ENCODE peak calls at places on chromosomes 1 and 21, in ten cellular contexts. One of them, this sample, is unnamed. For H3K4me1, the result is how much of the 10 kb centered on the place peaks cover.

GRCh38 chr1:182217967-182218366 is 156.5 kb upstream of the ZNF648 start:
- DNase-seq in ovary: no peak
- DNase-seq in suprapubic skin: no peak
- DNase-seq in K562: no peak
- DNase-seq in A549: no peak
- DNase-seq in stomach: no peak
- DNase-seq in SK-N-SH: no peak
- DNase-seq in tibial nerve: no peak
- DNase-seq in sigmoid colon: no peak
- DNase-seq in H1: no peak
- DNase-seq in this sample: no peak

GRCh38 chr1:248596615-248597014 is 885 bp downstream of the OR2T10 start:
- DNase-seq in ovary: no peak
- DNase-seq in suprapubic skin: no peak
- DNase-seq in K562: no peak
- DNase-seq in A549: peak
- DNase-seq in stomach: no peak
- DNase-seq in SK-N-SH: no peak
- DNase-seq in tibial nerve: no peak
- DNase-seq in sigmoid colon: no peak
- DNase-seq in H1: no peak
- DNase-seq in this sample: no peak

GRCh38 chr1:184801503-184801902 is 46.8 kb upstream of the EDEM3 start:
- DNase-seq in ovary: no peak
- DNase-seq in suprapubic skin: no peak
- DNase-seq in K562: no peak
- DNase-seq in A549: peak
- DNase-seq in stomach: peak
- DNase-seq in SK-N-SH: no peak
- DNase-seq in tibial nerve: peak
- DNase-seq in sigmoid colon: no peak
- DNase-seq in H1: no peak
- DNase-seq in this sample: no peak

GRCh38 chr1:43238991-43239469 is 30.8 kb upstream of the TMEM125 start:
- DNase-seq in ovary: no peak
- DNase-seq in suprapubic skin: no peak
- DNase-seq in K562: no peak
- DNase-seq in A549: no peak
- DNase-seq in stomach: no peak
- DNase-seq in SK-N-SH: no peak
- DNase-seq in tibial nerve: no peak
- DNase-seq in sigmoid colon: no peak
- DNase-seq in H1: no peak
- DNase-seq in this sample: no peak

GRCh38 chr21:41926068-41926806 is 27.6 kb downstream of the C2CD2 start:
- DNase-seq in ovary: no peak
- DNase-seq in suprapubic skin: no peak
- DNase-seq in K562: no peak
- DNase-seq in A549: no peak
- DNase-seq in stomach: peak
- DNase-seq in SK-N-SH: no peak
- DNase-seq in tibial nerve: no peak
- DNase-seq in sigmoid colon: peak
- DNase-seq in H1: no peak
- DNase-seq in this sample: no peak

GRCh38 chr1:63662846-63663245 is 69.6 kb downstream of the PGM1 start:
- DNase-seq in ovary: no peak
- DNase-seq in suprapubic skin: no peak
- DNase-seq in K562: no peak
- DNase-seq in A549: peak
- DNase-seq in stomach: no peak
- DNase-seq in SK-N-SH: no peak
- DNase-seq in tibial nerve: no peak
- DNase-seq in sigmoid colon: no peak
- DNase-seq in H1: no peak
- DNase-seq in this sample: no peak

GRCh38 chr1:233097546-233098254 is 147.3 kb downstream of the NTPCR start:
- DNase-seq in ovary: no peak
- DNase-seq in suprapubic skin: no peak
- DNase-seq in K562: no peak
- DNase-seq in A549: peak
- DNase-seq in stomach: no peak
- DNase-seq in SK-N-SH: no peak
- DNase-seq in tibial nerve: no peak
- DNase-seq in sigmoid colon: no peak
- DNase-seq in H1: no peak
- DNase-seq in this sample: no peak

GRCh38 chr1:30706528-30706927 is 16.9 kb downstream of the MATN1 start:
- DNase-seq in ovary: no peak
- DNase-seq in suprapubic skin: peak
- DNase-seq in K562: no peak
- DNase-seq in A549: no peak
- DNase-seq in stomach: peak
- DNase-seq in SK-N-SH: no peak
- DNase-seq in tibial nerve: no peak
- DNase-seq in sigmoid colon: peak
- DNase-seq in H1: no peak
- DNase-seq in this sample: no peak

GRCh38 chr1:90919190-90919719 is 102.6 kb downstream of the ZNF644 start:
- DNase-seq in ovary: no peak
- DNase-seq in suprapubic skin: no peak
- DNase-seq in K562: no peak
- DNase-seq in A549: no peak
- DNase-seq in stomach: no peak
- DNase-seq in SK-N-SH: no peak
- DNase-seq in tibial nerve: no peak
- DNase-seq in sigmoid colon: no peak
- DNase-seq in H1: no peak
- DNase-seq in this sample: no peak

GRCh38 chr1:65458730-65459396 is 38.4 kb downstream of the LEPR start:
- DNase-seq in ovary: no peak
- DNase-seq in suprapubic skin: no peak
- DNase-seq in K562: no peak
- DNase-seq in A549: no peak
- DNase-seq in stomach: no peak
- DNase-seq in SK-N-SH: no peak
- DNase-seq in tibial nerve: no peak
- DNase-seq in sigmoid colon: no peak
- DNase-seq in H1: no peak
- DNase-seq in this sample: no peak

GRCh38 chr1:167631987-167632680 is 2.1 kb downstream of the RCSD1 start:
- DNase-seq in ovary: no peak
- DNase-seq in suprapubic skin: no peak
- DNase-seq in K562: no peak
- DNase-seq in A549: no peak
- DNase-seq in stomach: no peak
- DNase-seq in SK-N-SH: no peak
- DNase-seq in tibial nerve: no peak
- DNase-seq in sigmoid colon: no peak
- DNase-seq in H1: no peak
- DNase-seq in this sample: peak
- H3K27ac ChIP-seq in ovary: no peak
- H3K27ac ChIP-seq in suprapubic skin: peak
- H3K27ac ChIP-seq in K562: peak
- H3K27ac ChIP-seq in A549: no peak
- H3K27ac ChIP-seq in stomach: peak
- H3K27ac ChIP-seq in SK-N-SH: no peak
- H3K27ac ChIP-seq in tibial nerve: peak
- H3K27ac ChIP-seq in sigmoid colon: peak
- H3K27ac ChIP-seq in H1: no peak
- H3K27ac ChIP-seq in this sample: peak

DNA sequence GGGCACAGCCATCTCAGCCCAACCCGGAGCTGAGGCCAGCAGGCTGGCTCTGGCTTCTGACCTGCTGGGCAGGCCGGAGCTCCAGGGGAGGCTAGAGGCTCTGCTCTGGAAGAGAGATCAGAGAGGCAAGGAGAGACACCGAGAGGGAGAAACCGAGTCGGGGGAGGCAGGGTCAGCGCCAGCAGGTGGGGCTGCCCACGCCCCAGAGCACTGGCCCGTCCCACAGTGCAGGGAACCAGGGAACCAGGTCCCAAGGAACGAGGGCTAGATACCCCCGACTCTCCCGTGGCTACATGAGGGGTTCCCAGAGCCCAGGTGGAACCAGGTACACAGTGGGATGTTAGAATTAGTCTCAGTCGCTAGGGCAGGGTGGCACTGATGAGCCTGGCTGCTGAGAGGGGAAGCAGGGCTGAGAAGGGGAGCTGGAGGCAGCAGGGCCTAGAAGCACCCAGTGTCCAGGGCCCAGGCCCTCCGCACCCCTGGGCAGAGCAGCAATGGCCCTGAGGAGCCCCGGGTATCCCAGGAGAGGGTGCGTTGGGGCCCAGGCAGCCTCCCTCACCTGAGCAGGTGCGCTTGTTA is 2.1 kb downstream of the MASP2 start:
- DNase-seq in ovary: no peak
- DNase-seq in suprapubic skin: no peak
- DNase-seq in K562: no peak
- DNase-seq in A549: no peak
- DNase-seq in stomach: no peak
- DNase-seq in SK-N-SH: no peak
- DNase-seq in tibial nerve: no peak
- DNase-seq in sigmoid colon: peak
- DNase-seq in H1: no peak
- DNase-seq in this sample: no peak
- TF ChIP-seq EP300 in ovary: no peak
- TF ChIP-seq EP300 in suprapubic skin: no peak
- TF ChIP-seq EP300 in K562: no peak
- TF ChIP-seq EP300 in A549: no peak
- TF ChIP-seq EP300 in stomach: no peak
- TF ChIP-seq EP300 in SK-N-SH: no peak
- TF ChIP-seq EP300 in tibial nerve: no peak
- TF ChIP-seq EP300 in sigmoid colon: no peak
- TF ChIP-seq EP300 in H1: no peak
- TF ChIP-seq EP300 in this sample: no peak

DNA sequence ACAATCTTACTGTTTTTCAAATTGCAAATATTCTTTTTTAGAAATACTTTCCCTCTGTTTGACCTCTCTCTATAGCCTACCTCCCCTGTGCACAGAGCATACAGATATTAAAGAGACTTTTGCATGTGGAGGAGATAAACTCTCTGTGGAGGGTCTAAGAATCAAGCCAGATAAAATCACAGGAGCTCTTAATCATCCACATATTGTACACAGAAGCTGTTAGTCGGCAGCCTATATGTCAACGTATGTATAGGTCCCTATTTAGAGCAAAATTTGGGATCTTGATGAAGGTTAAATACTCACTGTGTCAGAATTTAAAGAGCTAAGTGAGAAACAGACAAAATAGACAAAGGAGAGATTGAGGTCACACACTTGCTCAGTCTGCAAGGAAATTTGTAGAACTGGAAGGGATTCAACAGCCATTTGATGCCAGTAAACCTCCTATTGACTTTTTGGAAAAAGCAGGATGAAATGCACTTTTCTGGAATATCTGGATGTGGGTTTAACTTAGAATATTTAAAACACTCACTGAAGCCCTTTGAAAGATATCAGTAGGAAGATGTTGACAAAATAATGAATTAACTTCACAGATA is 4.1 kb upstream of the IRF2BP2 start:
- DNase-seq in ovary: no peak
- DNase-seq in suprapubic skin: no peak
- DNase-seq in K562: no peak
- DNase-seq in A549: no peak
- DNase-seq in stomach: no peak
- DNase-seq in SK-N-SH: no peak
- DNase-seq in tibial nerve: no peak
- DNase-seq in sigmoid colon: no peak
- DNase-seq in H1: no peak
- DNase-seq in this sample: no peak
- H3K4me1 ChIP-seq in ovary: under half
- H3K4me1 ChIP-seq in suprapubic skin: half or more
- H3K4me1 ChIP-seq in K562: under half
- H3K4me1 ChIP-seq in A549: half or more
- H3K4me1 ChIP-seq in stomach: half or more
- H3K4me1 ChIP-seq in SK-N-SH: under half
- H3K4me1 ChIP-seq in tibial nerve: half or more
- H3K4me1 ChIP-seq in sigmoid colon: under half
- H3K4me1 ChIP-seq in H1: under half
- H3K4me1 ChIP-seq in this sample: under half

GRCh38 chr1:162605225-162605927 is 26.9 kb upstream of the DDR2 start:
- DNase-seq in ovary: no peak
- DNase-seq in suprapubic skin: no peak
- DNase-seq in K562: no peak
- DNase-seq in A549: peak
- DNase-seq in stomach: no peak
- DNase-seq in SK-N-SH: no peak
- DNase-seq in tibial nerve: no peak
- DNase-seq in sigmoid colon: no peak
- DNase-seq in H1: no peak
- DNase-seq in this sample: no peak
- H3K27ac ChIP-seq in ovary: no peak
- H3K27ac ChIP-seq in suprapubic skin: peak
- H3K27ac ChIP-seq in K562: no peak
- H3K27ac ChIP-seq in A549: no peak
- H3K27ac ChIP-seq in stomach: peak
- H3K27ac ChIP-seq in SK-N-SH: peak
- H3K27ac ChIP-seq in tibial nerve: no peak
- H3K27ac ChIP-seq in sigmoid colon: no peak
- H3K27ac ChIP-seq in H1: no peak
- H3K27ac ChIP-seq in this sample: no peak

DNA sequence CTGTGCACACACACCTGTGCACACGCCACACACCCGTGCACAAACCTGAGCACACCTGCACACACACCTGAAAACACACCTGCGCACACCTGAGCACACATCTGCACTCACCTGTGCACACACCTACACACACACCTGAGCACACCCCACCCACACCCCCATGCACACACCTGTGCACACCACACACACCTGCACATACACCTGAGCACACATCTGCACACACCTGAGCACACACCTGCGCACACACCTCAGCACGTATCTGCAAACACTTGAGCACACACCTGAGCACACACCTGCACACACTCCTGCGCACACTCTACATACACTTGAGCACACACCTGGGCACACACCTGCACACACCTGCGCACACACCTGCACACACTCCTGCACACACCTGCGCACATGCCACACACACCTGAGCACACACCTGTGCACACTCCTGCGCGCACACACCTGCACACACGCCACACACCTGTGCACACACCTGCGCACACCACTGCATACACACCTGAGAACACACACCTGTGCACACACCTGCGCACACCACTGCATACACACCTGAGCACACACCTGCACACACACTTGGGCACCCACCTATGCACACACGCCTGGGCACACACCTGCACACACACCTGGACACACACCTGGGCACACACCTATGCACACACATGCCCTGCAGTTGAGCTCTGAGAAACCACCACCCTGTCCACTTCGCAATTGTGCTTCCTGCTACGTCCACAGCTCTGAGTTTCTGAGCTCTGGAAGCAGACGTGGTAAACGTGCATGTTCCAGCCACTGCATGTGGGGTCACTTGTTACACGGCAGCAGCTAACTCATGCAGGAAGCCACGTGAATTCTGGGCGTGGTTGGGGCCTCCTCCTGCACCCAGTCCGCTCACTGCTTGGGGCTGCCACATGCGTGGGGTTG is 8.0 kb upstream of the C1orf159 start:
- DNase-seq in ovary: no peak
- DNase-seq in suprapubic skin: no peak
- DNase-seq in K562: no peak
- DNase-seq in A549: no peak
- DNase-seq in stomach: no peak
- DNase-seq in SK-N-SH: no peak
- DNase-seq in tibial nerve: no peak
- DNase-seq in sigmoid colon: no peak
- DNase-seq in H1: no peak
- DNase-seq in this sample: peak
- TF ChIP-seq EP300 in ovary: no peak
- TF ChIP-seq EP300 in suprapubic skin: no peak
- TF ChIP-seq EP300 in K562: no peak
- TF ChIP-seq EP300 in A549: no peak
- TF ChIP-seq EP300 in stomach: no peak
- TF ChIP-seq EP300 in SK-N-SH: no peak
- TF ChIP-seq EP300 in tibial nerve: no peak
- TF ChIP-seq EP300 in sigmoid colon: no peak
- TF ChIP-seq EP300 in H1: no peak
- TF ChIP-seq EP300 in this sample: no peak

This sample was measured in transverse colon.